ENCODE peak calls at places on chromosomes 1 and 21, in seven cellular contexts. One of them, this sample, is unnamed.

GRCh38 chr1:40897499-40897898 is 35.3 kb upstream of the CITED4 start:
- DNase-seq in A549: peak
- DNase-seq in right lobe of liver: no peak
- DNase-seq in heart left ventricle: no peak
- DNase-seq in GM12891: no peak
- DNase-seq in transverse colon: no peak
- DNase-seq in adrenal gland: no peak
- DNase-seq in this sample: no peak

GRCh38 chr1:186683637-186684410 is 3.6 kb upstream of the PTGS2 start:
- DNase-seq in A549: no peak
- DNase-seq in right lobe of liver: no peak
- DNase-seq in heart left ventricle: no peak
- DNase-seq in GM12891: no peak
- DNase-seq in transverse colon: no peak
- DNase-seq in adrenal gland: no peak
- DNase-seq in this sample: no peak

GRCh38 chr1:219555031-219555667 is 57.8 kb downstream of the ZC3H11B start:
- DNase-seq in A549: peak
- DNase-seq in right lobe of liver: no peak
- DNase-seq in heart left ventricle: no peak
- DNase-seq in GM12891: no peak
- DNase-seq in transverse colon: no peak
- DNase-seq in adrenal gland: no peak
- DNase-seq in this sample: no peak

GRCh38 chr1:25804244-25804963 is 4.4 kb downstream of the SELENON start:
- DNase-seq in A549: no peak
- DNase-seq in right lobe of liver: no peak
- DNase-seq in heart left ventricle: peak
- DNase-seq in GM12891: no peak
- DNase-seq in transverse colon: no peak
- DNase-seq in adrenal gland: no peak
- DNase-seq in this sample: no peak

GRCh38 chr1:6152882-6153281 is 27.2 kb downstream of the CHD5 start:
- DNase-seq in A549: no peak
- DNase-seq in right lobe of liver: no peak
- DNase-seq in heart left ventricle: no peak
- DNase-seq in GM12891: no peak
- DNase-seq in transverse colon: no peak
- DNase-seq in adrenal gland: no peak
- DNase-seq in this sample: no peak

GRCh38 chr1:85465099-85465790 is at the start of gene DDAH1:
- DNase-seq in A549: peak
- DNase-seq in right lobe of liver: peak
- DNase-seq in heart left ventricle: peak
- DNase-seq in GM12891: peak
- DNase-seq in transverse colon: peak
- DNase-seq in adrenal gland: peak
- DNase-seq in this sample: peak

GRCh38 chr1:160739098-160739511 is at the start of gene SLAMF7:
- DNase-seq in A549: no peak
- DNase-seq in right lobe of liver: no peak
- DNase-seq in heart left ventricle: no peak
- DNase-seq in GM12891: no peak
- DNase-seq in transverse colon: peak
- DNase-seq in adrenal gland: peak
- DNase-seq in this sample: no peak

GRCh38 chr1:25673962-25674928 is 57.7 kb downstream of the MAN1C1 start:
- DNase-seq in A549: no peak
- DNase-seq in right lobe of liver: no peak
- DNase-seq in heart left ventricle: no peak
- DNase-seq in GM12891: no peak
- DNase-seq in transverse colon: no peak
- DNase-seq in adrenal gland: no peak
- DNase-seq in this sample: no peak

GRCh38 chr1:37509181-37509580 is 5.4 kb downstream of the MEAF6 start:
- DNase-seq in A549: no peak
- DNase-seq in right lobe of liver: no peak
- DNase-seq in heart left ventricle: no peak
- DNase-seq in GM12891: no peak
- DNase-seq in transverse colon: no peak
- DNase-seq in adrenal gland: no peak
- DNase-seq in this sample: no peak

GRCh38 chr21:43193651-43194302 is 25.0 kb downstream of the CRYAA start:
- DNase-seq in A549: no peak
- DNase-seq in right lobe of liver: no peak
- DNase-seq in heart left ventricle: peak
- DNase-seq in GM12891: no peak
- DNase-seq in transverse colon: no peak
- DNase-seq in adrenal gland: peak
- DNase-seq in this sample: peak

GRCh38 chr1:56200446-56200845 is 378.9 kb downstream of the PLPP3 start:
- DNase-seq in A549: no peak
- DNase-seq in right lobe of liver: no peak
- DNase-seq in heart left ventricle: no peak
- DNase-seq in GM12891: no peak
- DNase-seq in transverse colon: no peak
- DNase-seq in adrenal gland: no peak
- DNase-seq in this sample: no peak

DNA sequence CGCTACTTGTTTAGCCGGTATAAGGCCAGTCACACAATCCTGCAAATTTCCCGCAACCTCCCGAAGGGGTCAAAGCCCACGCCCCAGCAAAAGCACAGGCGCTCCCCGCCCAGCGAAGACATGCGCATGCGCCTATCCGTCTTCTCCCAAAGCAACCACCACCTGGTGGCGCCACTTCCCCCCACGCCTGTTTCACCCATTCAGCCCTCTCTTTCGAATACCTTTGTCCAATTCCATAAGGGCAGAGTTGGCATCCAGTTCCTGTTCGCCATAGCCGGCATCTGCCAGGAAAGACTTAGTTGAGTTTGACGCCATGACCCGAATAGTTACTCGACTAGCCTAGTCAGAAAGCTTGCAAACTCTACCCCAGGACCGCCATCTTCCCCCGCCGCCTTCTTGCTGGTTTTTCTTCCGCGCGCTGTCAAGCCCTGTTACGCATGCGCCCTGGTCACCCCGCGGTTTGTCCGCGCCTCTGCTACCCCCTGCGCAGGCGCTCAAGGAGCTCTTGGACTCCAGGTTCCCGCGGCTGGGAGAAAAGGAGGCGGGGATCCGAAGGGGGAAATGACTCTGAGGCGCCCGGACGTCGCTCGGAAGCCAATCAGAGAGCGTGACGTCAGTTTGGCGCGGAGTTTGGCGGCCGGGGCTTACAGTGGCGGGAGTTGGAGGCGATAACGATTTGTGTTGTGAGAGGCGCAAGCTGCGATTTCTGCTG is at the start of the genes DTL and INTS7:
- DNase-seq in A549: peak
- DNase-seq in right lobe of liver: peak
- DNase-seq in heart left ventricle: peak
- DNase-seq in GM12891: peak
- DNase-seq in transverse colon: peak
- DNase-seq in adrenal gland: peak
- DNase-seq in this sample: peak
- TF ChIP-seq POLR2A in A549: peak
- TF ChIP-seq POLR2A in right lobe of liver: peak
- TF ChIP-seq POLR2A in heart left ventricle: no peak
- TF ChIP-seq POLR2A in GM12891: peak
- TF ChIP-seq POLR2A in transverse colon: peak
- TF ChIP-seq POLR2A in adrenal gland: peak
- TF ChIP-seq POLR2A in this sample: no peak

GRCh38 chr1:200033511-200034261 is 6.2 kb downstream of the NR5A2 start:
- DNase-seq in A549: no peak
- DNase-seq in right lobe of liver: no peak
- DNase-seq in heart left ventricle: no peak
- DNase-seq in GM12891: no peak
- DNase-seq in transverse colon: peak
- DNase-seq in adrenal gland: no peak
- DNase-seq in this sample: no peak

GRCh38 chr1:200028586-200029034 is 1.1 kb downstream of the NR5A2 start:
- DNase-seq in A549: no peak
- DNase-seq in right lobe of liver: no peak
- DNase-seq in heart left ventricle: no peak
- DNase-seq in GM12891: no peak
- DNase-seq in transverse colon: no peak
- DNase-seq in adrenal gland: no peak
- DNase-seq in this sample: no peak

GRCh38 chr1:200029035-200029623 is 1.6 kb downstream of the NR5A2 start:
- DNase-seq in A549: peak
- DNase-seq in right lobe of liver: peak
- DNase-seq in heart left ventricle: peak
- DNase-seq in GM12891: no peak
- DNase-seq in transverse colon: peak
- DNase-seq in adrenal gland: peak
- DNase-seq in this sample: peak

GRCh38 chr1:200029624-200030074 is 2.1 kb downstream of the NR5A2 start:
- DNase-seq in A549: no peak
- DNase-seq in right lobe of liver: no peak
- DNase-seq in heart left ventricle: no peak
- DNase-seq in GM12891: no peak
- DNase-seq in transverse colon: no peak
- DNase-seq in adrenal gland: no peak
- DNase-seq in this sample: no peak

GRCh38 chr1:200030791-200031190 is 3.3 kb downstream of the NR5A2 start:
- DNase-seq in A549: no peak
- DNase-seq in right lobe of liver: no peak
- DNase-seq in heart left ventricle: no peak
- DNase-seq in GM12891: no peak
- DNase-seq in transverse colon: no peak
- DNase-seq in adrenal gland: no peak
- DNase-seq in this sample: no peak
- TF ChIP-seq POLR2A in A549: no peak
- TF ChIP-seq POLR2A in right lobe of liver: no peak
- TF ChIP-seq POLR2A in heart left ventricle: no peak
- TF ChIP-seq POLR2A in GM12891: no peak
- TF ChIP-seq POLR2A in transverse colon: no peak
- TF ChIP-seq POLR2A in adrenal gland: no peak
- TF ChIP-seq POLR2A in this sample: no peak

GRCh38 chr1:12594490-12594889 is 23.5 kb downstream of the DHRS3 start:
- DNase-seq in A549: no peak
- DNase-seq in right lobe of liver: no peak
- DNase-seq in heart left ventricle: no peak
- DNase-seq in GM12891: no peak
- DNase-seq in transverse colon: no peak
- DNase-seq in adrenal gland: no peak
- DNase-seq in this sample: no peak

GRCh38 chr1:12597792-12598191 is 20.2 kb downstream of the DHRS3 start:
- DNase-seq in A549: no peak
- DNase-seq in right lobe of liver: peak
- DNase-seq in heart left ventricle: peak
- DNase-seq in GM12891: no peak
- DNase-seq in transverse colon: no peak
- DNase-seq in adrenal gland: peak
- DNase-seq in this sample: no peak

GRCh38 chr1:12593621-12594066 is 24.4 kb downstream of the DHRS3 start:
- DNase-seq in A549: no peak
- DNase-seq in right lobe of liver: peak
- DNase-seq in heart left ventricle: no peak
- DNase-seq in GM12891: no peak
- DNase-seq in transverse colon: peak
- DNase-seq in adrenal gland: no peak
- DNase-seq in this sample: peak

GRCh38 chr1:12595839-12596821 is 21.9 kb downstream of the DHRS3 start:
- DNase-seq in A549: peak
- DNase-seq in right lobe of liver: peak
- DNase-seq in heart left ventricle: peak
- DNase-seq in GM12891: no peak
- DNase-seq in transverse colon: peak
- DNase-seq in adrenal gland: peak
- DNase-seq in this sample: peak

DNA sequence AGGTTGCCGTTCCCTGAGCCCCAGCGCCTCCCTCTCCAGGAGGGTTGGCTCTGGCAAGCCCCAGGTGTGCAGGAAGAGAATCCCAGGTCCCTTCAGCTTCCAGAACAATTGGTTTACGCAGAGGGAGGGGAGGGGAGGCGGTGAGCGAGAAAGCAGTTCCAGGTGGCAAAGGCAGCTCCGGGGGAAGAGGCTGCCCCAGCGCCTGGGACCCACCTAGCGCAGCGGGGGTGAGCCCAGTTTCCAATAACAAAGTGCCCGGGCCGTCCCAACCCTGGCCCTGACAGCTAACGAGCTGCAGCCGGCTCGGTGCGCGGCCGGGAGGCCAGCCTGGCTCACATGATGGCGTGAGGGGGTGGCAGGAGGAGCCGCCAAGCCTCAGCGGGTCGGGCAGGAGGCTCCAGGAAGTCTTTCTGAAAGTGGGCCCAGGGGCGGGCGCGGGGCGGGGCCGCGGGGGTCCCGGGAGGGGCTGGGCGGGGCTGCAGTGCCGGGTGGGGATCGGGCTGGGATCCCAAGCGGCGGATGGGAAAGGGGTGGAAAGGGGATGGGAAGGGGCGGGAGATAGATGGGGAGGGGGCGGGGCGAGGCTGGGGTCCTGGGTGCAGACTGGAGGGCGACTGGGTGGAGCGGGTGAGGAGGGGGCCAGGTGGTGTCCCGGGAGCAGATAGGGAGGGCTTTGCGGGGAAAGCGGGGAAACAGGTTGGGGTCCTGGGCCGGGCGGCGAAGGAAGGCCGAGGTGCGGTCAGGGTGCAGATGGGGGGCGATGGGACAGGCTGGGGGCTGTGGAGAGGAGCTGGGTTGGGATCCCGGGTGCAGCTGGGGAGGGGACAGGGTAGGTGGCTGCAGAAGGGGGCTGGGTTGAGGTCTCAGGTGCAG is 22.8 kb downstream of the DHRS3 start:
- DNase-seq in A549: peak
- DNase-seq in right lobe of liver: peak
- DNase-seq in heart left ventricle: peak
- DNase-seq in GM12891: peak
- DNase-seq in transverse colon: peak
- DNase-seq in adrenal gland: no peak
- DNase-seq in this sample: no peak
- TF ChIP-seq POLR2A in A549: no peak
- TF ChIP-seq POLR2A in right lobe of liver: no peak
- TF ChIP-seq POLR2A in heart left ventricle: no peak
- TF ChIP-seq POLR2A in GM12891: no peak
- TF ChIP-seq POLR2A in transverse colon: no peak
- TF ChIP-seq POLR2A in adrenal gland: no peak
- TF ChIP-seq POLR2A in this sample: no peak

DNA sequence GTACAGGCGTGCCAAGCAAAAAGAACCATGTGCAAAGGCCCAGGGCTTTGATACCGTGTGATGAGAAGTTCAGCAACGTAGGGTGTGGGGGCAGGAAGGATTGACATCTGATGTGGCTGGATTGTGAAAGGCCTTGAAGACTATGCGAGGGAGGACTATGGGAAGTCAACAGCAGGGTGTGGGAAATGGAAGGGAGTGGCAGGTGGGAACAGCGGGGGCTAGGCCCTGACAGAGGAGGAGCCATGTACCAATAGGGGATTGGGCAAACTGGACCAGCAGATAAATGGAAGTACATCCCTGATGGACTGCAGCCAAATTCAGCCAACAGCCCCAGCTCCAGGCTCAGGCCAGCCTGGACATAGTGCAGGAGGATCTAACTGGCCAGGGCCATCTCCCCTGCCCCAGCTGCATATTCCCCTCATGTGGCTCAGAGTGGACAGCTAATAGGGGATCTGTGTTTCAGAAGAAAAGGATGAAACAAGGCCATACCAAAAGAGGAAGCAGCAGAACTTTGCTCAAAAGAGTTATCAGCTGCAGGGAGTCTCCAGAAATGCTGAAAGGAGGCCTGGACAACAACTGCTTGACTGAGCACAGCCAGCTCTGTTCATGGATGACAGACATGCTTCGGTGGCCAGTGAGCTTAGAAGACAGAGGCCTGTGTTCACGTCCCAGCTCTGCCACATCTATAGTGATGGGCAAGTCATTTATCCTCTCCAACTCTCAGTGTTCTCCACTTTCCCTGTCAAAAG is 140.2 kb upstream of the SGIP1 start:
- DNase-seq in A549: no peak
- DNase-seq in right lobe of liver: no peak
- DNase-seq in heart left ventricle: no peak
- DNase-seq in GM12891: no peak
- DNase-seq in transverse colon: no peak
- DNase-seq in adrenal gland: no peak
- DNase-seq in this sample: no peak
- TF ChIP-seq POLR2A in A549: no peak
- TF ChIP-seq POLR2A in right lobe of liver: no peak
- TF ChIP-seq POLR2A in heart left ventricle: no peak
- TF ChIP-seq POLR2A in GM12891: no peak
- TF ChIP-seq POLR2A in transverse colon: no peak
- TF ChIP-seq POLR2A in adrenal gland: no peak
- TF ChIP-seq POLR2A in this sample: no peak